ENCODE peak calls at places on chromosome 21, in six cellular contexts. E is NCI-H2029 treated with DMSO at 0.1 percent for 48 hours, D is GM10248, Q is cerebellum, F is T-helper 17 cell, L is H4. G is an unnamed sample.

GRCh38 chr21:41366522-41367151 is 4.8 kb downstream of the MX2 start:
- DNase-seq in D (peak; percentile 67), E (no peak), Q (no peak), F (no peak), L (peak; percentile 92), G (peak; percentile 69)

GRCh38 chr21:36125513-36126121 is 9.3 kb upstream of the CBR3 start:
- DNase-seq in D (peak; percentile 61), L (peak; percentile 75), E (peak; percentile 59), F (peak; percentile 36), Q (peak; percentile 67), G (peak; percentile 68)

GRCh38 chr21:32611471-32611997 is 643 bp downstream of the CFAP298 start:
- DNase-seq in D (peak; percentile 66), L (no peak), E (no peak), Q (no peak), F (peak; percentile 17), G (peak; percentile 49)

GRCh38 chr21:33169360-33169759 is 60.4 kb upstream of the IFNAR2 start:
- DNase-seq in D (peak; percentile 44), F (no peak), E (no peak), Q (no peak), L (no peak), G (peak; percentile 30)

GRCh38 chr21:32494946-32495703 is 82.6 kb downstream of the EVA1C start:
- DNase-seq in D (no peak), Q (no peak), E (no peak), F (no peak), L (peak; percentile 70), G (no peak)

GRCh38 chr21:33268392-33268735 is 2.2 kb downstream of the IL10RB start:
- DNase-seq in D (no peak), F (no peak), Q (peak; percentile 15), L (no peak), E (no peak), G (no peak)

GRCh38 chr21:26753822-26754221 is 91.4 kb downstream of the ADAMTS1 start:
- DNase-seq in Q (no peak), D (no peak), F (no peak), L (no peak), E (no peak), G (no peak)

GRCh38 chr21:45555251-45555556 is 13.0 kb upstream of the SLC19A1 start:
- DNase-seq in Q (no peak), D (no peak), L (peak; percentile 49), E (no peak), F (no peak), G (no peak)

GRCh38 chr21:26389971-26390641 is 183.0 kb downstream of the CYYR1 start:
- DNase-seq in Q (peak; percentile 13), D (no peak), E (no peak), F (no peak), L (peak; percentile 21), G (no peak)

GRCh38 chr21:41302976-41303375 is 13.6 kb upstream of the FAM3B start:
- DNase-seq in L (no peak), D (no peak), F (no peak), Q (no peak), E (no peak), G (no peak)

GRCh38 chr21:43331962-43332458 is 94.9 kb downstream of the SIK1 start:
- DNase-seq in D (no peak), L (peak; percentile 82), F (no peak), Q (peak; percentile 31), E (peak; percentile 76), G (no peak)

GRCh38 chr21:29504751-29505321 is 206.1 kb downstream of the BACH1 start:
- DNase-seq in D (no peak), Q (no peak), E (no peak), L (peak; percentile 71), F (no peak), G (no peak)

GRCh38 chr21:38945536-38946245 is 140.0 kb downstream of the ETS2 start:
- DNase-seq in E (no peak), L (peak; percentile 55), D (no peak), Q (no peak), F (no peak), G (no peak)

GRCh38 chr21:44353200-44353970 is at the start of gene TRPM2:
- DNase-seq in L (no peak), E (no peak), F (no peak), D (peak; percentile 55), Q (no peak), G (peak; percentile 75)

GRCh38 chr21:43916691-43917514 is 51.9 kb downstream of the AGPAT3 start:
- DNase-seq in F (peak; percentile 53), Q (no peak), D (peak; percentile 75), E (no peak), L (no peak), G (peak; percentile 81)

GRCh38 chr21:27033467-27033866 is 66.6 kb upstream of the ADAMTS5 start:
- DNase-seq in F (no peak), E (no peak), L (no peak), D (no peak), Q (peak; percentile 69), G (no peak)

GRCh38 chr21:38476385-38476784 is 21.9 kb downstream of the ERG start:
- DNase-seq in F (no peak), L (no peak), Q (no peak), E (no peak), D (no peak), G (no peak)

GRCh38 chr21:28636988-28637691 is 355.5 kb downstream of the LTN1 start:
- DNase-seq in E (no peak), Q (no peak), F (no peak), L (peak; percentile 47), D (no peak), G (no peak)

GRCh38 chr21:45829566-45830147 is 151.9 kb upstream of the COL6A1 start:
- DNase-seq in L (no peak), F (no peak), Q (no peak), E (no peak), D (no peak), G (no peak)

GRCh38 chr21:34008618-34009017 is 64.8 kb upstream of the MRPS6 start:
- DNase-seq in E (no peak), Q (no peak), L (no peak), D (no peak), F (no peak), G (no peak)

GRCh38 chr21:43866659-43867331 is 1.8 kb downstream of the AGPAT3 start:
- DNase-seq in D (peak; percentile 83), L (no peak), Q (no peak), E (no peak), F (peak; percentile 64), G (peak; percentile 83)

GRCh38 chr21:34801519-34802132 is 132.8 kb downstream of the CLIC6 start:
- DNase-seq in E (no peak), Q (no peak), L (peak; percentile 30), D (peak; percentile 61), F (no peak), G (peak; percentile 73)

GRCh38 chr21:20527691-20528090 is 470.5 kb upstream of the NCAM2 start:
- DNase-seq in E (no peak), F (no peak), Q (no peak), D (no peak), L (no peak), G (no peak)

GRCh38 chr21:41779659-41780058 is 12.8 kb upstream of the RIPK4 start:
- DNase-seq in L (no peak), E (peak; percentile 60), F (no peak), Q (no peak), D (no peak), G (no peak)